ENCODE peak calls at places on chromosomes 1 and 21, in eight cellular contexts. H, I, Z, B, O, C, D and J are unnamed samples.

GRCh38 chr1:45723248-45723930 is 27.1 kb downstream of the IPP start:
- DNase-seq in H (no peak), B (no peak), C (no peak), I (no peak), Z (no peak), D (no peak), O (no peak), J (no peak)

GRCh38 chr1:17819129-17819802 is 64.1 kb downstream of the ACTL8 start:
- DNase-seq in B (no peak), C (no peak), H (peak), Z (no peak), D (peak), O (no peak), I (peak), J (no peak)

GRCh38 chr1:201949491-201949890 is 3.1 kb upstream of the LMOD1 start:
- DNase-seq in I (no peak), Z (no peak), B (no peak), D (no peak), H (no peak), C (no peak), O (no peak), J (no peak)

GRCh38 chr1:199338760-199339159 is 688.8 kb upstream of the NR5A2 start:
- DNase-seq in O (no peak), B (no peak), H (no peak), I (no peak), C (no peak), Z (no peak), D (no peak), J (no peak)

GRCh38 chr1:98203461-98203860 is 282.6 kb upstream of the DPYD start:
- DNase-seq in O (no peak), C (no peak), Z (no peak), B (no peak), D (no peak), H (no peak), I (no peak), J (no peak)

GRCh38 chr21:35232545-35233176 is 183.6 kb upstream of the RUNX1 start:
- DNase-seq in Z (no peak), C (no peak), H (no peak), I (no peak), D (no peak), B (no peak), O (no peak), J (no peak)

GRCh38 chr21:15557925-15558324 is 171.9 kb upstream of the USP25 start:
- DNase-seq in B (no peak), Z (no peak), O (no peak), D (no peak), H (no peak), C (no peak), I (no peak), J (no peak)

GRCh38 chr1:1487701-1488100 is 16.1 kb downstream of the ATAD3B start:
- DNase-seq in C (no peak), I (no peak), H (no peak), Z (no peak), B (no peak), O (no peak), D (no peak), J (no peak)

GRCh38 chr1:184044603-184045376 is 6.7 kb upstream of the TSEN15 start:
- DNase-seq in Z (no peak), H (no peak), C (no peak), O (no peak), B (no peak), I (no peak), D (no peak), J (no peak)

GRCh38 chr1:153220606-153221303 is 3.4 kb downstream of the PRR9 start:
- DNase-seq in I (no peak), C (no peak), B (no peak), H (no peak), O (no peak), D (no peak), Z (no peak), J (no peak)

GRCh38 chr1:12851779-12852178 is 3.3 kb upstream of the HNRNPCL1 start:
- DNase-seq in O (no peak), H (no peak), D (no peak), I (no peak), Z (no peak), C (no peak), B (no peak), J (no peak)

GRCh38 chr1:201531551-201532425 is 7.1 kb upstream of the NAV1 start:
- DNase-seq in H (peak), I (no peak), O (no peak), D (peak), B (no peak), Z (no peak), C (no peak), J (no peak)

GRCh38 chr1:24673336-24673735 is 30.2 kb downstream of the SRRM1 start:
- DNase-seq in D (no peak), Z (no peak), C (no peak), O (no peak), H (no peak), B (no peak), I (no peak), J (no peak)

GRCh38 chr21:37341254-37341960 is 25.2 kb upstream of the DYRK1A start:
- DNase-seq in O (no peak), I (no peak), H (no peak), B (no peak), D (no peak), Z (no peak), C (no peak), J (no peak)

GRCh38 chr1:172673761-172674160 is 14.9 kb downstream of the FASLG start:
- DNase-seq in H (no peak), D (no peak), O (no peak), C (no peak), I (no peak), B (no peak), Z (no peak), J (no peak)

GRCh38 chr1:41689596-41689995 is 205.1 kb upstream of the EDN2 start:
- DNase-seq in D (no peak), C (peak), Z (no peak), B (no peak), O (no peak), I (no peak), H (no peak), J (no peak)

GRCh38 chr1:10253755-10254154 is 43.4 kb downstream of the KIF1B start:
- DNase-seq in I (no peak), C (no peak), H (no peak), B (no peak), O (no peak), D (no peak), Z (no peak), J (no peak)

GRCh38 chr1:98792123-98792522 is 130.6 kb downstream of the SNX7 start:
- DNase-seq in H (no peak), B (no peak), O (no peak), Z (no peak), I (no peak), D (no peak), C (no peak), J (no peak)

GRCh38 chr1:20380616-20381035 is 90.0 kb downstream of the VWA5B1 start:
- DNase-seq in C (no peak), O (no peak), I (no peak), D (no peak), B (no peak), Z (no peak), H (no peak), J (no peak)

GRCh38 chr1:21651214-21652042 is 17.7 kb downstream of the RAP1GAP start:
- DNase-seq in Z (no peak), C (no peak), O (peak), H (peak), B (no peak), I (peak), D (no peak), J (no peak)

GRCh38 chr1:12521096-12521495 is 96.9 kb downstream of the DHRS3 start:
- DNase-seq in B (no peak), O (no peak), I (no peak), Z (no peak), C (no peak), H (no peak), D (no peak), J (no peak)

GRCh38 chr21:46661211-46661625 is 25.7 kb downstream of the PRMT2 start:
- DNase-seq in O (peak), B (peak), C (peak), Z (no peak), D (no peak), I (peak), H (peak), J (no peak)

GRCh38 chr1:93623875-93624274 is 57.8 kb downstream of the BCAR3 start:
- DNase-seq in H (no peak), B (no peak), C (no peak), D (no peak), I (no peak), Z (no peak), O (no peak), J (no peak)

GRCh38 chr1:177660188-177660587 is 309.7 kb downstream of the SEC16B start:
- DNase-seq in O (no peak), C (no peak), Z (no peak), D (no peak), B (no peak), I (no peak), H (no peak), J (no peak)

GRCh38 chr1:225886159-225887029 is 2.6 kb downstream of the LEFTY1 start:
- DNase-seq in C (peak), D (no peak), Z (no peak), I (no peak), H (peak), B (no peak), O (no peak), J (no peak)

GRCh38 chr1:70517444-70517843 is 106.4 kb downstream of the CTH start:
- DNase-seq in B (peak), C (no peak), Z (no peak), H (no peak), D (no peak), I (no peak), O (no peak), J (no peak)

GRCh38 chr1:24955161-24955560 is 25.1 kb upstream of the RUNX3 start:
- DNase-seq in O (peak), I (no peak), Z (no peak), H (no peak), B (peak), D (no peak), C (no peak), J (no peak)

GRCh38 chr1:15233689-15234088 is 13.3 kb upstream of the FHAD1 start:
- DNase-seq in O (no peak), H (no peak), D (no peak), B (no peak), C (no peak), I (no peak), Z (no peak), J (no peak)

GRCh38 chr1:35112668-35113067 is 33.5 kb downstream of the ZMYM1 start:
- DNase-seq in C (no peak), Z (no peak), O (no peak), B (no peak), I (no peak), H (no peak), D (no peak), J (no peak)

GRCh38 chr1:22754106-22754768 is 43.6 kb downstream of the EPHB2 start:
- DNase-seq in H (no peak), C (no peak), O (no peak), Z (no peak), B (peak), D (no peak), I (no peak), J (no peak)

GRCh38 chr1:64550505-64550904 is 80.6 kb downstream of the CACHD1 start:
- DNase-seq in H (no peak), I (no peak), B (no peak), Z (no peak), C (no peak), O (no peak), D (no peak), J (no peak)

GRCh38 chr1:8276173-8276914 is 41.6 kb upstream of the SLC45A1 start:
- DNase-seq in O (no peak), D (no peak), Z (no peak), H (no peak), B (peak), I (no peak), C (no peak), J (no peak)

GRCh38 chr1:93715529-93716126 is 34.0 kb upstream of the BCAR3 start:
- DNase-seq in O (no peak), C (no peak), Z (no peak), H (no peak), I (no peak), D (no peak), B (peak), J (no peak)

GRCh38 chr1:230753586-230754251 is 6.5 kb downstream of the CAPN9 start:
- DNase-seq in O (peak), I (peak), B (no peak), Z (no peak), C (no peak), D (no peak), H (no peak), J (no peak)

GRCh38 chr1:117657031-117657430 is 51.2 kb downstream of the TENT5C start:
- DNase-seq in C (no peak), I (no peak), Z (no peak), H (peak), O (no peak), D (no peak), B (no peak), J (no peak)

GRCh38 chr1:235073968-235074334 is 54.7 kb downstream of the TOMM20 start:
- DNase-seq in O (peak), D (no peak), Z (no peak), C (peak), H (no peak), B (peak), I (no peak), J (no peak)

GRCh38 chr1:230067441-230067870 is 418 bp downstream of the GALNT2 start:
- DNase-seq in I (no peak), Z (no peak), O (peak), H (peak), C (peak), B (peak), D (no peak), J (peak)

GRCh38 chr21:19832551-19832950 is 1165.7 kb upstream of the NCAM2 start:
- DNase-seq in I (no peak), B (no peak), D (no peak), O (no peak), Z (no peak), C (no peak), H (no peak), J (no peak)

GRCh38 chr1:60970081-60970509 is 112.3 kb upstream of the NFIA start:
- DNase-seq in H (no peak), Z (no peak), D (no peak), O (no peak), B (no peak), C (no peak), I (no peak), J (no peak)
- TF ChIP-seq CTCF in H (peak), Z (peak), D (no peak), O (no peak), B (no peak), C (peak), I (peak), J (peak)

GRCh38 chr1:109704173-109704572 is 7.9 kb upstream of the GSTM5 start:
- DNase-seq in D (no peak), H (no peak), C (no peak), I (no peak), B (peak), Z (no peak), O (no peak), J (no peak)
- TF ChIP-seq CTCF in D (no peak), H (no peak), C (no peak), I (peak), B (no peak), Z (no peak), O (no peak), J (no peak)

GRCh38 chr1:197213193-197213592 is 54.9 kb upstream of the CRB1 start:
- DNase-seq in H (no peak), Z (no peak), D (no peak), O (no peak), I (no peak), B (no peak), C (no peak), J (no peak)

GRCh38 chr1:197208945-197209344 is 59.1 kb upstream of the CRB1 start:
- DNase-seq in B (no peak), I (no peak), Z (no peak), O (no peak), H (no peak), D (no peak), C (no peak), J (no peak)

GRCh38 chr1:197207081-197207480 is 60.6 kb upstream of the ASPM start:
- DNase-seq in Z (no peak), H (no peak), B (no peak), C (no peak), D (no peak), I (no peak), O (no peak), J (no peak)

GRCh38 chr1:197210426-197210825 is 57.6 kb upstream of the CRB1 start:
- DNase-seq in C (no peak), H (no peak), B (no peak), I (no peak), D (no peak), O (no peak), Z (no peak), J (no peak)
- TF ChIP-seq CTCF in C (no peak), H (no peak), B (no peak), I (no peak), D (no peak), O (no peak), Z (no peak), J (no peak)

GRCh38 chr1:155107309-155108283 is 20.1 kb upstream of the EFNA1 start:
- DNase-seq in I (no peak), O (no peak), C (no peak), H (no peak), Z (no peak), B (no peak), D (no peak), J (no peak)
- TF ChIP-seq CTCF in I (no peak), O (no peak), C (no peak), H (no peak), Z (no peak), B (no peak), D (no peak), J (no peak)

GRCh38 chr1:30782361-30783243 is 25.0 kb upstream of the LAPTM5 start:
- DNase-seq in B (peak), I (peak), O (peak), D (no peak), Z (peak), C (peak), H (peak), J (peak)
- TF ChIP-seq CTCF in B (peak), I (peak), O (peak), D (peak), Z (peak), C (peak), H (peak), J (peak)

GRCh38 chr1:175373786-175374623 is 181.4 kb upstream of the KIAA0040 start:
- DNase-seq in C (peak), I (peak), D (no peak), B (peak), H (no peak), Z (no peak), O (no peak), J (no peak)
- TF ChIP-seq CTCF in C (peak), I (peak), D (peak), B (peak), H (peak), Z (peak), O (peak), J (peak)

GRCh38 chr21:16855164-16855667 is 657.6 kb upstream of the CXADR start:
- DNase-seq in O (no peak), C (no peak), B (no peak), H (no peak), I (no peak), D (no peak), Z (no peak), J (no peak)

GRCh38 chr21:16851054-16851453 is 661.8 kb upstream of the CXADR start:
- DNase-seq in D (no peak), I (no peak), O (no peak), H (no peak), C (no peak), Z (no peak), B (no peak), J (no peak)
- TF ChIP-seq CTCF in D (no peak), I (peak), O (no peak), H (no peak), C (no peak), Z (peak), B (no peak), J (no peak)

GRCh38 chr1:114286960-114287359 is 133.3 kb upstream of the SYT6 start:
- DNase-seq in H (no peak), D (no peak), Z (no peak), I (no peak), C (no peak), O (no peak), B (no peak), J (no peak)

GRCh38 chr1:114289321-114289720 is 135.7 kb upstream of the SYT6 start:
- DNase-seq in H (no peak), O (no peak), D (no peak), C (no peak), Z (no peak), I (no peak), B (no peak), J (no peak)

GRCh38 chr1:114282751-114283403 is 129.2 kb upstream of the SYT6 start:
- DNase-seq in B (peak), H (peak), C (peak), D (peak), O (peak), Z (peak), I (peak), J (peak)

GRCh38 chr1:114286179-114286578 is 132.5 kb upstream of the SYT6 start:
- DNase-seq in C (no peak), H (no peak), I (no peak), Z (no peak), B (no peak), D (no peak), O (no peak), J (no peak)
- TF ChIP-seq CTCF in C (no peak), H (no peak), I (no peak), Z (no peak), B (no peak), D (no peak), O (no peak), J (no peak)

GRCh38 chr1:27598902-27599528 is 4.9 kb downstream of the AHDC1 start:
- DNase-seq in D (peak), Z (no peak), O (no peak), B (no peak), C (peak), I (no peak), H (peak), J (no peak)

GRCh38 chr1:27601321-27601770 is 2.6 kb downstream of the AHDC1 start:
- DNase-seq in H (no peak), C (no peak), Z (no peak), B (no peak), I (no peak), O (no peak), D (no peak), J (no peak)

GRCh38 chr1:27599605-27600499 is 4.1 kb downstream of the AHDC1 start:
- DNase-seq in O (no peak), Z (no peak), I (peak), D (no peak), C (no peak), B (no peak), H (no peak), J (no peak)

GRCh38 chr1:27601771-27602509 is 2.0 kb downstream of the AHDC1 start:
- DNase-seq in O (peak), I (no peak), D (no peak), B (no peak), H (peak), C (peak), Z (no peak), J (no peak)

GRCh38 chr1:27600500-27601175 is 3.3 kb downstream of the AHDC1 start:
- DNase-seq in D (no peak), C (no peak), O (peak), H (no peak), I (peak), Z (no peak), B (no peak), J (no peak)
- TF ChIP-seq CTCF in D (no peak), C (no peak), O (no peak), H (no peak), I (peak), Z (peak), B (no peak), J (peak)